ENCODE peak calls at places on chromosomes 6 and 20, in six cellular contexts. P is MM.1S, F is neural progenitor cell, N is hepatocyte, S is PC-3, K is OCI-LY7. Z is an unnamed sample.

GRCh38 chr6:20028143-20028542 is 184.1 kb downstream of the MBOAT1 start:
- DNase-seq in P (no peak), F (no peak), N (no peak), S (no peak), K (no peak), Z (no peak)

GRCh38 chr20:37288091-37288490 is 1.4 kb upstream of the MANBAL start:
- DNase-seq in P (no peak), F (no peak), N (no peak), S (no peak), K (no peak), Z (no peak)

GRCh38 chr20:41534170-41534569 is 84.0 kb downstream of the CHD6 start:
- DNase-seq in P (no peak), F (no peak), N (no peak), S (no peak), K (no peak), Z (no peak)

GRCh38 chr6:109240370-109241084 is 141.7 kb downstream of the CD164 start:
- DNase-seq in P (no peak), F (no peak), N (no peak), S (no peak), K (no peak), Z (peak; percentile 43)

GRCh38 chr6:27078734-27079357 is 168.7 kb upstream of the PRSS16 start:
- DNase-seq in P (peak; percentile 78), F (peak; percentile 75), N (peak; percentile 72), S (peak; percentile 73), K (peak; percentile 67), Z (peak; percentile 80)

GRCh38 chr6:133595076-133595868 is 293.6 kb upstream of the TCF21 start:
- DNase-seq in P (no peak), F (no peak), N (peak; percentile 23), S (peak; percentile 72), K (no peak), Z (peak; percentile 28)

GRCh38 chr6:12189150-12189549 is 101.0 kb upstream of the EDN1 start:
- DNase-seq in P (no peak), F (no peak), N (no peak), S (no peak), K (no peak), Z (no peak)

GRCh38 chr6:80348263-80348662 is 241.8 kb downstream of the BCKDHB start:
- DNase-seq in P (no peak), F (no peak), N (no peak), S (no peak), K (no peak), Z (no peak)

GRCh38 chr20:12660918-12661317 is 347.9 kb upstream of the SPTLC3 start:
- DNase-seq in P (no peak), F (peak; percentile 68), N (peak; percentile 68), S (no peak), K (no peak), Z (no peak)

GRCh38 chr20:32807706-32808105 is 12.0 kb upstream of the MAPRE1 start:
- DNase-seq in P (no peak), F (peak; percentile 90), N (no peak), S (no peak), K (no peak), Z (no peak)

GRCh38 chr20:19498756-19499155 is 259.3 kb upstream of the RIN2 start:
- DNase-seq in P (no peak), F (no peak), N (no peak), S (no peak), K (no peak), Z (no peak)

GRCh38 chr6:158142789-158143188 is 25.3 kb downstream of the SERAC1 start:
- DNase-seq in P (no peak), F (no peak), N (peak; percentile 22), S (peak; percentile 96), K (no peak), Z (peak; percentile 95)

GRCh38 chr6:147467891-147468290 is 40.6 kb upstream of the SAMD5 start:
- DNase-seq in P (no peak), F (no peak), N (no peak), S (no peak), K (no peak), Z (no peak)

GRCh38 chr20:43568706-43569105 is 9.9 kb downstream of the SGK2 start:
- DNase-seq in P (no peak), F (peak; percentile 12), N (no peak), S (no peak), K (no peak), Z (no peak)

GRCh38 chr20:47258745-47259695 is 97.5 kb downstream of the ZMYND8 start:
- DNase-seq in P (no peak), F (no peak), N (no peak), S (peak; percentile 17), K (peak; percentile 46), Z (peak; percentile 48)

GRCh38 chr20:219290-220115 is 7.6 kb upstream of the DEFB129 start:
- DNase-seq in P (no peak), F (peak; percentile 74), N (peak; percentile 28), S (peak; percentile 63), K (peak; percentile 27), Z (peak; percentile 42)

GRCh38 chr6:46932941-46933340 is 11.2 kb upstream of the ADGRF5 start:
- DNase-seq in P (no peak), F (no peak), N (no peak), S (no peak), K (no peak), Z (peak; percentile 22)

GRCh38 chr6:16251706-16252105 is 13.3 kb downstream of the GMPR start:
- DNase-seq in P (no peak), F (no peak), N (no peak), S (no peak), K (no peak), Z (no peak)

GRCh38 chr6:2688416-2689064 is 62.2 kb downstream of the MYLK4 start:
- DNase-seq in P (no peak), F (no peak), N (no peak), S (peak; percentile 91), K (no peak), Z (peak; percentile 93)

GRCh38 chr20:57620274-57620990 is at the start of gene ZBP1:
- DNase-seq in P (peak; percentile 98), F (no peak), N (no peak), S (no peak), K (peak; percentile 98), Z (no peak)

GRCh38 chr6:119672725-119673124 is 323.2 kb upstream of the MAN1A1 start:
- DNase-seq in P (no peak), F (peak; percentile 81), N (no peak), S (no peak), K (no peak), Z (no peak)

GRCh38 chr6:122364084-122364483 is 35.4 kb upstream of the HSF2 start:
- DNase-seq in P (no peak), F (no peak), N (no peak), S (no peak), K (no peak), Z (no peak)

GRCh38 chr20:64103871-64104666 is 3.3 kb downstream of the NPBWR2 start:
- DNase-seq in P (no peak), F (no peak), N (no peak), S (no peak), K (no peak), Z (no peak)

GRCh38 chr6:51541847-51542246 is 545.6 kb downstream of the PKHD1 start:
- DNase-seq in P (peak; percentile 15), F (peak; percentile 15), N (peak; percentile 17), S (peak; percentile 65), K (no peak), Z (peak; percentile 1)

GRCh38 chr6:29737707-29738630 is 14.7 kb downstream of the HLA-F start:
- DNase-seq in P (peak; percentile 63), F (peak; percentile 82), N (peak; percentile 83), S (peak; percentile 82), K (peak; percentile 72), Z (peak; percentile 83)

GRCh38 chr20:36155629-36155971 is 1.1 kb downstream of the EPB41L1 start:
- DNase-seq in P (no peak), F (no peak), N (no peak), S (no peak), K (no peak), Z (no peak)
- H3K4me2 ChIP-seq in P (no peak overlapping the region), F (peak overlapping the region; percentile 98), N (peak overlapping the region; percentile 93), S (peak overlapping the region; percentile 98), K (no peak overlapping the region), Z (peak overlapping the region; percentile 90)

DNA sequence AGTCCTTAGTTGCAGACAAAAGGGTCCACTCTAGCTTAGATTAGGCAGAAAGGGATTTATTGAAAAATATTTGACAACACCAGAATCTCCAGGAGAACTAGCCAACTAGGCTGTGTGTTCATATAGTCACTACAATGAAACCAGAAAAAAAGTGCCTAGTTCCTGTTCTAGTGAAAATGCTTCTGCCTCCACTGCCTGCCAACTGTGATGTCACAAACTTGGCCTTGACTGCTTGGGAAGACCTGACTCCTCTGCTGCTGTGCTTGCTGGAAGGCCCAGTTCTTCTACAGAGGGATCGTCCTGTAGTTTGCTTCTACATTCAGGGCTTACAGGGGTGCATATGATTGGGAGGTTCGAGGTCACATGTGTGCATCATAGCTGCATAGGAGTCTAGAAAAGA is 40.3 kb upstream of the XRN2 start:
- DNase-seq in P (no peak), F (no peak), N (no peak), S (peak; percentile 36), K (no peak), Z (no peak)
- TF ChIP-seq EZH2phosphoT487 in P (no peak), F (no peak), N (no peak), S (no peak), K (no peak), Z (no peak)

GRCh38 chr6:140441256-140441655 is 1066.8 kb upstream of the CITED2 start:
- DNase-seq in P (no peak), F (peak; percentile 74), N (peak; percentile 76), S (peak; percentile 58), K (no peak), Z (peak; percentile 28)

GRCh38 chr6:140437619-140438345 is 1063.3 kb upstream of the CITED2 start:
- DNase-seq in P (no peak), F (no peak), N (no peak), S (no peak), K (no peak), Z (peak; percentile 4)

GRCh38 chr6:140440223-140440810 is 1065.9 kb upstream of the CITED2 start:
- DNase-seq in P (no peak), F (no peak), N (no peak), S (no peak), K (no peak), Z (no peak)

GRCh38 chr6:140436023-140436811 is 1061.8 kb upstream of the CITED2 start:
- DNase-seq in P (no peak), F (peak; percentile 69), N (no peak), S (no peak), K (no peak), Z (peak; percentile 71)

GRCh38 chr6:140438346-140438735 is 1063.9 kb upstream of the CITED2 start:
- DNase-seq in P (no peak), F (no peak), N (no peak), S (no peak), K (no peak), Z (peak; percentile 52)
- H2AFZ ChIP-seq in P (no peak overlapping the region), F (peak overlapping the region; percentile 5), N (peak overlapping the region; percentile 43), S (no peak overlapping the region), K (no peak overlapping the region), Z (peak overlapping the region; percentile 58)

GRCh38 chr6:136764522-136764993 is 27.7 kb downstream of the MAP3K5 start:
- DNase-seq in P (no peak), F (no peak), N (no peak), S (no peak), K (peak; percentile 83), Z (no peak)

GRCh38 chr6:136762022-136762975 is 30.0 kb downstream of the MAP3K5 start:
- DNase-seq in P (no peak), F (no peak), N (no peak), S (no peak), K (peak; percentile 41), Z (no peak)

GRCh38 chr6:136761227-136761922 is 30.9 kb downstream of the MAP3K5 start:
- DNase-seq in P (peak; percentile 52), F (no peak), N (no peak), S (no peak), K (peak; percentile 67), Z (peak; percentile 25)

GRCh38 chr6:136763716-136764521 is 28.4 kb downstream of the MAP3K5 start:
- DNase-seq in P (peak; percentile 34), F (no peak), N (no peak), S (no peak), K (peak; percentile 77), Z (no peak)

GRCh38 chr6:136763255-136763654 is 29.0 kb downstream of the MAP3K5 start:
- DNase-seq in P (peak; percentile 52), F (no peak), N (no peak), S (no peak), K (no peak), Z (no peak)
- H3K4me2 ChIP-seq in P (peak overlapping the region; percentile 63), F (no peak overlapping the region), N (no peak overlapping the region), S (no peak overlapping the region), K (peak overlapping the region; percentile 66), Z (no peak overlapping the region)

Z was measured in GM23248.